ENCODE peak calls at places on chromosomes 11 and 22, in seven cellular contexts. U, Z, K, O, N, G and T are unnamed samples. For H3K36me3, the result is how much of the 10 kb centered on the place peaks cover.

GRCh38 chr11:100719809-100720221 is 32.7 kb downstream of the ARHGAP42 start:
- DNase-seq in O (peak), N (no peak), G (no peak), K (peak), Z (peak), U (peak), T (peak)

GRCh38 chr22:23822101-23822671 is 16.6 kb downstream of the DERL3 start:
- DNase-seq in G (no peak), N (peak), Z (peak), O (no peak), U (no peak), K (no peak), T (no peak)

GRCh38 chr11:101894505-101894904 is 20.3 kb upstream of the CEP126 start:
- DNase-seq in U (no peak), Z (no peak), K (no peak), N (no peak), O (no peak), G (no peak), T (no peak)

GRCh38 chr11:44927174-44927661 is 23.5 kb downstream of the TP53I11 start:
- DNase-seq in K (peak), U (peak), G (peak), O (peak), Z (peak), N (no peak), T (peak)

GRCh38 chr11:116654526-116654925 is 118.3 kb downstream of the BUD13 start:
- DNase-seq in N (no peak), Z (no peak), K (no peak), O (no peak), G (no peak), U (no peak), T (no peak)

GRCh38 chr11:56271092-56271491 is 2.9 kb upstream of the OR5T1 start:
- DNase-seq in N (no peak), U (no peak), K (no peak), G (no peak), Z (no peak), O (no peak), T (no peak)

GRCh38 chr11:6932150-6932549 is 5.9 kb downstream of the ZNF215 start:
- DNase-seq in G (no peak), U (no peak), N (no peak), K (no peak), Z (no peak), O (no peak), T (no peak)

GRCh38 chr11:31806944-31807790 is 4.0 kb downstream of the PAX6 start:
- DNase-seq in Z (no peak), N (no peak), K (no peak), U (no peak), G (no peak), O (no peak), T (no peak)

GRCh38 chr11:69983571-69983877 is 94.6 kb upstream of the ANO1 start:
- DNase-seq in N (no peak), Z (no peak), K (no peak), G (no peak), U (no peak), O (no peak), T (no peak)

GRCh38 chr11:83511646-83512045 is 225.5 kb upstream of the CCDC90B start:
- DNase-seq in U (no peak), G (no peak), O (no peak), K (no peak), N (no peak), Z (no peak), T (no peak)

GRCh38 chr11:2537896-2538855 is 93.4 kb downstream of the KCNQ1 start:
- DNase-seq in U (peak), G (no peak), N (no peak), K (peak), O (no peak), Z (no peak), T (no peak)

GRCh38 chr11:134289789-134290188 is 13.6 kb downstream of the GLB1L3 start:
- DNase-seq in O (no peak), G (no peak), Z (no peak), N (peak), U (no peak), K (no peak), T (no peak)

GRCh38 chr11:12079726-12080556 is 30.4 kb upstream of the MICAL2 start:
- DNase-seq in Z (no peak), G (peak), U (peak), K (peak), O (peak), N (peak), T (peak)

GRCh38 chr22:39458443-39459083 is 1.8 kb downstream of the MGAT3 start:
- DNase-seq in O (no peak), U (no peak), K (no peak), Z (no peak), G (no peak), N (no peak), T (no peak)

GRCh38 chr11:60078742-60079141 is 9.7 kb upstream of the MS4A2 start:
- DNase-seq in G (no peak), O (no peak), U (no peak), N (no peak), Z (no peak), K (no peak), T (no peak)

GRCh38 chr11:64919627-64920026 is 2.6 kb upstream of the ATG2A start:
- DNase-seq in G (no peak), N (no peak), U (no peak), Z (no peak), O (no peak), K (no peak), T (no peak)

GRCh38 chr11:14503023-14503422 is 3.4 kb upstream of the COPB1 start:
- DNase-seq in Z (no peak), K (no peak), U (no peak), O (no peak), N (no peak), G (no peak), T (no peak)

GRCh38 chr11:118913411-118914125 is 12.2 kb downstream of the BCL9L start:
- DNase-seq in G (no peak), K (no peak), O (peak), N (peak), Z (no peak), U (no peak), T (no peak)

GRCh38 chr11:114251797-114252327 is 44.3 kb upstream of the NNMT start:
- DNase-seq in K (no peak), G (no peak), N (no peak), Z (no peak), U (peak), O (no peak), T (no peak)

GRCh38 chr11:128886401-128887119 is 4.6 kb upstream of the KCNJ5 start:
- DNase-seq in Z (no peak), K (no peak), O (no peak), N (no peak), G (no peak), U (no peak), T (peak)

GRCh38 chr11:41044747-41045146 is 414.7 kb downstream of the LRRC4C start:
- DNase-seq in N (no peak), G (no peak), O (no peak), U (no peak), K (no peak), Z (no peak), T (no peak)

GRCh38 chr11:64562723-64563351 is 28.2 kb upstream of the SLC22A12 start:
- DNase-seq in G (no peak), N (no peak), O (no peak), Z (no peak), K (no peak), U (no peak), T (no peak)

GRCh38 chr11:95095858-95096587 is 6.4 kb downstream of the ENDOD1 start:
- DNase-seq in O (no peak), Z (no peak), K (no peak), U (no peak), G (no peak), N (no peak), T (no peak)

GRCh38 chr11:10564692-10565318 is 3.7 kb downstream of the LYVE1 start:
- DNase-seq in Z (no peak), U (no peak), N (no peak), K (no peak), O (no peak), G (no peak), T (peak)

GRCh38 chr11:121696177-121696863 is 243.6 kb upstream of the SORL1-AS1 start:
- DNase-seq in O (no peak), K (peak), N (peak), G (no peak), Z (no peak), U (no peak), T (peak)

GRCh38 chr11:45252134-45252856 is 33.8 kb downstream of the SYT13 start:
- DNase-seq in N (peak), Z (peak), G (no peak), K (peak), O (no peak), U (peak), T (peak)

GRCh38 chr11:44575288-44575672 is 9.8 kb downstream of the CD82 start:
- DNase-seq in N (no peak), Z (no peak), G (no peak), O (no peak), K (no peak), U (no peak), T (no peak)

GRCh38 chr22:46318576-46318975 is 16.9 kb upstream of the TRMU start:
- DNase-seq in G (no peak), K (no peak), O (no peak), U (no peak), N (no peak), Z (no peak), T (no peak)
- H3K36me3 ChIP-seq in G (under half), K (under half), O (under half), U (under half), N (under half), Z (under half), T (under half)

GRCh38 chr11:61505640-61506155 is 2.9 kb upstream of the LRRC10B start:
- DNase-seq in N (peak), U (no peak), O (no peak), K (no peak), G (no peak), Z (no peak), T (no peak)

GRCh38 chr11:61507012-61507768 is 1.4 kb upstream of the LRRC10B start:
- DNase-seq in K (no peak), O (no peak), G (no peak), U (no peak), N (no peak), Z (no peak), T (no peak)

GRCh38 chr11:61509058-61510029 is 795 bp downstream of the LRRC10B start:
- DNase-seq in K (peak), G (peak), U (peak), Z (peak), N (peak), O (peak), T (peak)

GRCh38 chr11:61510178-61510979 is 1.8 kb downstream of the LRRC10B start:
- DNase-seq in O (peak), U (no peak), G (no peak), Z (no peak), K (no peak), N (no peak), T (no peak)

DNA sequence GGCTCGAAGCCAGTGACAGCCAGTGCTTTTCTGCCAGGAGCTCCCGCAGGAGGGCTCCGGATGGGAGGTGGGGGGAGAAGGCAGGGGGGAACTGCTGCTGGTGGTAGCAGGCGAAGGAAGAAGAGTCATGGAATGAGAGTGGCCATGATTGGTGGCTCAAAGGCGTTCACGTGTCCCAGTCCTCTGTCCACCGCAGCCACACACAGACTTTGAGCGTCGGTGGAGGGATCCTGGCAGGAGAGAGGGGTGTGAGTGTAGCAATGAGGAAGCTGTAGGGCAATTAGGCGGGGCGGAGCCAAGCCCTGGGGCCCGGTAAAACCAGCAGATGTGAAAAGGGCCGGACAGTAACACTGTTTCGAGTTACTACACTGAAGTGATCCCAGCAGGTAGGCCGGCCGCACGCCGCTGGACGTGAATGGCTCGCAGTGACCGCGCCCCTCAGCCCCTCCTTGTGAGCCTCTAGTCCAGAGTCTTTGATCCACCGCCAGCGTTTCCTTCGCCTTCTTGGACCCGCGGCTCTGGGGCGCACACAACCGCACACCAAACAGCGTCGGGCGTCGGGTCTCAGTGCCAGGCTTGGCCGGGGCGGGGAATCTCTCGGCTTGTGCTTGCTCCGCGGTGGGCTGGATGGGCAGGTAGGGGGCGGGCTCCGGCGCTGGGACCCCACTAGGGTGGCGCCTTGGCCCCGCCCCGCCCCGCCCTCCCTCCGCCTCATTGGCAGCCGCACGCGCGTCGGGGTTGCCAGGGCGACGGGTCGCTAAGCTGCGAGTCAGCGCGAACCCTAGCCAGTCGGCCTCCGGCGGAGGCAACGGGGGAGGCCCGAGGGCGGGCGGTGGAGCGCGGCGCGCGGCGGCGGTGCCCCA is at the start of gene LRRC10B:
- DNase-seq in O (peak), Z (no peak), K (no peak), N (peak), U (no peak), G (no peak), T (peak)
- TF ChIP-seq POLR2A in O (peak), Z (no peak), K (no peak), N (no peak), U (no peak), G (no peak), T (no peak)

GRCh38 chr22:38302906-38303305 is 14.3 kb downstream of the CSNK1E start:
- DNase-seq in O (no peak), Z (no peak), G (no peak), N (no peak), K (no peak), U (no peak), T (no peak)
- H3K36me3 ChIP-seq in O (under half), Z (under half), G (under half), N (under half), K (under half), U (under half), T (under half)

DNA sequence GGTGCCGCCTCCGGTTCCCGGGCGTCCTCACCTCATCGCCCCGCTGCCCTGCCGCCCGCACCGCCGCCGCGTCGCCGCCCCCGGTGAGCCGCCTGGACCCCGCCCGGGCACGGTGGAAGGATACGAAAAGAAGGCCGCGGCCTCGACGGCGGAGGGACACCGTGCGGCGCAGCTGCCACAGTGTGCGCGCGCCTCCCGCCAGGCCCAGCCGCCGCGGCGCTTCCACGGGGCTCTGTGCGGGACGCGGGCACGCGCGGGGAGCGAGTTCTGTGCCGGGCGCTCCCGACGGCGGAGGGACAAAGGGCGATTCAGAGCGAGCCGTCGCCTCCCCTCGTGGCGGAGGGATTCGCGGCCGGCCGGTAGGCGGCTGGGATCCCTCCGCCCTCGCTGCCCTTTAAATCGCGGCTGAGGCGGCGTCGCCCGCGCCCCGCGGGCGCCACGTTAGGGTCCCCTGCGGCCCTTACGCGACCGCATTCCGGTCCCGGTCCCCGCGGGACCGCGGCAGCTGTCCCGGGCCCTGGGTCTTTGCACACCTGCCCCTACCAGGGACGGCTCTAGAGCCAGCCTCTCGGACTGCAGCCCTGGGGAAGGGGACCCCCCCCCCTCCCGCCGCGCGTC is 568 bp upstream of the KMT5B start:
- DNase-seq in O (peak), U (peak), Z (peak), N (peak), G (peak), K (peak), T (peak)
- TF ChIP-seq POLR2A in O (peak), U (peak), Z (peak), N (peak), G (peak), K (peak), T (peak)

DNA sequence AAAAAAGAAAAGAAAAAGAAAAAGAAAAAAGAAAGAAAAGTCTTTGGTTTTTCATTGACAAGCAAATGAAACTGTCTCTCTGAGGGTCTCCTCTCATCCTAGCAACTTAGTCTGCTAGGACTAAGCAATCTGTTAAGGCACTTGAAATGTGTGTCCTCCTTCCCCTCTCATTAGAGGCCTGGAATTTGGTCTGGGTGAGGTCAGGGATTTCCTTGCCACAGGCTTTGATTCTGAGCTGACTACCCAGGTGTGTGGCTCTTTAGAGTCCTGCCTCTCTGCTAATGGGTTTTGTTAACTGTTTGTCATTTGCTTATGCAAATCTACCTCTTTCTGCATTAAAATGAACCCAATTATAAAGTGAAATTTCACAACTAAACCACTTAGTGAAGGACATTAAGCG is 18.3 kb upstream of the PKNOX2 start:
- DNase-seq in O (no peak), Z (no peak), K (no peak), U (no peak), N (no peak), G (no peak), T (no peak)
- H3K36me3 ChIP-seq in O (under half), Z (under half), K (under half), U (under half), N (under half), G (under half), T (under half)